ENCODE peak calls at places on chromosomes 6 and 20, in nine cellular contexts. One of them, this sample, is unnamed.

GRCh38 chr20:34175879-34176278 is 63.8 kb upstream of the EIF2S2 start:
- DNase-seq in cardiac muscle cell: no peak
- DNase-seq in OCI-LY7: no peak
- DNase-seq in adrenal gland: no peak
- DNase-seq in ovary: no peak
- DNase-seq in neural progenitor cell: no peak
- DNase-seq in tibial artery: no peak
- DNase-seq in right atrium auricular region: no peak
- DNase-seq in colonic mucosa: no peak
- DNase-seq in this sample: no peak

GRCh38 chr20:8627386-8628030 is 441.4 kb upstream of the PLCB4 start:
- DNase-seq in cardiac muscle cell: peak; percentile 32
- DNase-seq in OCI-LY7: no peak
- DNase-seq in adrenal gland: no peak
- DNase-seq in ovary: no peak
- DNase-seq in neural progenitor cell: no peak
- DNase-seq in tibial artery: no peak
- DNase-seq in right atrium auricular region: no peak
- DNase-seq in colonic mucosa: no peak
- DNase-seq in this sample: no peak

GRCh38 chr6:3510617-3511016 is 53.8 kb upstream of the SLC22A23 start:
- DNase-seq in cardiac muscle cell: no peak
- DNase-seq in OCI-LY7: no peak
- DNase-seq in adrenal gland: no peak
- DNase-seq in ovary: no peak
- DNase-seq in neural progenitor cell: peak; percentile 33
- DNase-seq in tibial artery: no peak
- DNase-seq in right atrium auricular region: no peak
- DNase-seq in colonic mucosa: no peak
- DNase-seq in this sample: no peak

GRCh38 chr6:151675746-151676459 is 131.6 kb upstream of the ESR1 start:
- DNase-seq in cardiac muscle cell: peak; percentile 47
- DNase-seq in OCI-LY7: peak; percentile 64
- DNase-seq in adrenal gland: no peak
- DNase-seq in ovary: no peak
- DNase-seq in neural progenitor cell: peak; percentile 68
- DNase-seq in tibial artery: no peak
- DNase-seq in right atrium auricular region: no peak
- DNase-seq in colonic mucosa: peak; percentile 39
- DNase-seq in this sample: peak; percentile 74

GRCh38 chr6:84093405-84094049 is 60.0 kb downstream of the MRAP2 start:
- DNase-seq in cardiac muscle cell: no peak
- DNase-seq in OCI-LY7: peak; percentile 24
- DNase-seq in adrenal gland: no peak
- DNase-seq in ovary: no peak
- DNase-seq in neural progenitor cell: no peak
- DNase-seq in tibial artery: no peak
- DNase-seq in right atrium auricular region: no peak
- DNase-seq in colonic mucosa: no peak
- DNase-seq in this sample: no peak

GRCh38 chr6:36364669-36365479 is 22.6 kb downstream of the ETV7 start:
- DNase-seq in cardiac muscle cell: peak; percentile 67
- DNase-seq in OCI-LY7: peak; percentile 22
- DNase-seq in adrenal gland: no peak
- DNase-seq in ovary: no peak
- DNase-seq in neural progenitor cell: no peak
- DNase-seq in tibial artery: no peak
- DNase-seq in right atrium auricular region: no peak
- DNase-seq in colonic mucosa: no peak
- DNase-seq in this sample: no peak

GRCh38 chr6:152343735-152344360 is 293.3 kb downstream of the SYNE1 start:
- DNase-seq in cardiac muscle cell: no peak
- DNase-seq in OCI-LY7: no peak
- DNase-seq in adrenal gland: no peak
- DNase-seq in ovary: no peak
- DNase-seq in neural progenitor cell: no peak
- DNase-seq in tibial artery: no peak
- DNase-seq in right atrium auricular region: no peak
- DNase-seq in colonic mucosa: no peak
- DNase-seq in this sample: no peak

GRCh38 chr6:52725133-52725529 is 38.1 kb downstream of the GSTA2 start:
- DNase-seq in cardiac muscle cell: no peak
- DNase-seq in OCI-LY7: no peak
- DNase-seq in adrenal gland: peak; percentile 76
- DNase-seq in ovary: no peak
- DNase-seq in neural progenitor cell: no peak
- DNase-seq in tibial artery: peak; percentile 45
- DNase-seq in right atrium auricular region: no peak
- DNase-seq in colonic mucosa: peak; percentile 29
- DNase-seq in this sample: no peak

GRCh38 chr6:149984778-149985177 is 21.0 kb downstream of the ULBP1 start:
- DNase-seq in cardiac muscle cell: no peak
- DNase-seq in OCI-LY7: no peak
- DNase-seq in adrenal gland: no peak
- DNase-seq in ovary: no peak
- DNase-seq in neural progenitor cell: no peak
- DNase-seq in tibial artery: no peak
- DNase-seq in right atrium auricular region: no peak
- DNase-seq in colonic mucosa: no peak
- DNase-seq in this sample: no peak

GRCh38 chr20:49786671-49787370 is 25.8 kb upstream of the SLC9A8 start:
- DNase-seq in cardiac muscle cell: peak; percentile 23
- DNase-seq in OCI-LY7: peak; percentile 40
- DNase-seq in adrenal gland: no peak
- DNase-seq in ovary: no peak
- DNase-seq in neural progenitor cell: no peak
- DNase-seq in tibial artery: no peak
- DNase-seq in right atrium auricular region: no peak
- DNase-seq in colonic mucosa: no peak
- DNase-seq in this sample: no peak

GRCh38 chr6:23584134-23584763 is 541.8 kb upstream of the NRSN1 start:
- DNase-seq in cardiac muscle cell: peak; percentile 38
- DNase-seq in OCI-LY7: no peak
- DNase-seq in adrenal gland: peak; percentile 16
- DNase-seq in ovary: no peak
- DNase-seq in neural progenitor cell: no peak
- DNase-seq in tibial artery: no peak
- DNase-seq in right atrium auricular region: no peak
- DNase-seq in colonic mucosa: no peak
- DNase-seq in this sample: no peak

GRCh38 chr6:111480988-111481830 is 1.8 kb downstream of the REV3L start:
- DNase-seq in cardiac muscle cell: no peak
- DNase-seq in OCI-LY7: peak; percentile 27
- DNase-seq in adrenal gland: no peak
- DNase-seq in ovary: no peak
- DNase-seq in neural progenitor cell: no peak
- DNase-seq in tibial artery: no peak
- DNase-seq in right atrium auricular region: no peak
- DNase-seq in colonic mucosa: no peak
- DNase-seq in this sample: no peak

GRCh38 chr20:9260027-9260426 is 191.1 kb downstream of the PLCB4 start:
- DNase-seq in cardiac muscle cell: no peak
- DNase-seq in OCI-LY7: no peak
- DNase-seq in adrenal gland: no peak
- DNase-seq in ovary: no peak
- DNase-seq in neural progenitor cell: no peak
- DNase-seq in tibial artery: no peak
- DNase-seq in right atrium auricular region: no peak
- DNase-seq in colonic mucosa: no peak
- DNase-seq in this sample: no peak

DNA sequence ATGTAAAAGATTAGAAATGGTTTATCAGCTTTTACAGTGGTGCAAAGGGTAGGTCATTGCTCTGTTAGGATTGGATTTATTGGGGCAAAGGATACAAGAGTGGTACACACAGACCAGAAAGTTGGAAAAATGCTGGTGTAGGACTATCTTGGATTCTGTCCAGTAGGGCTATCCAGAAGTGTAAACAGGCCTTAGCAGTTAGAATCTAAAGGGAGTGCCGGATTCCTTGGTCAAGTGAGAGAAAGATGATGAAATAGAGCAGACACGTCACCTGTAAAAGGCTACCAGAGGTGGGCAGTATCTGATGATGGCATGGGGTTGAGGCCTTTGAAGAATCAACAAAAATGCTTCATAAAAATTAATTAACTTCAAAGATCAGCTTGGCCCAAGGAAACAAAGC is 975.9 kb downstream of the KIF16B start:
- DNase-seq in cardiac muscle cell: no peak
- DNase-seq in OCI-LY7: no peak
- DNase-seq in adrenal gland: no peak
- DNase-seq in ovary: no peak
- DNase-seq in neural progenitor cell: no peak
- DNase-seq in tibial artery: no peak
- DNase-seq in right atrium auricular region: no peak
- DNase-seq in colonic mucosa: peak; percentile 20
- DNase-seq in this sample: no peak
- H3K4me1 ChIP-seq in cardiac muscle cell: peaks cover 21% of the 10 kb centered on the region
- H3K4me1 ChIP-seq in OCI-LY7: no peaks in the 10 kb centered on the region
- H3K4me1 ChIP-seq in adrenal gland: no peaks in the 10 kb centered on the region
- H3K4me1 ChIP-seq in ovary: no peaks in the 10 kb centered on the region
- H3K4me1 ChIP-seq in neural progenitor cell: no peaks in the 10 kb centered on the region
- H3K4me1 ChIP-seq in tibial artery: no peaks in the 10 kb centered on the region
- H3K4me1 ChIP-seq in right atrium auricular region: no peaks in the 10 kb centered on the region
- H3K4me1 ChIP-seq in colonic mucosa: no peaks in the 10 kb centered on the region
- H3K4me1 ChIP-seq in this sample: no peaks in the 10 kb centered on the region

DNA sequence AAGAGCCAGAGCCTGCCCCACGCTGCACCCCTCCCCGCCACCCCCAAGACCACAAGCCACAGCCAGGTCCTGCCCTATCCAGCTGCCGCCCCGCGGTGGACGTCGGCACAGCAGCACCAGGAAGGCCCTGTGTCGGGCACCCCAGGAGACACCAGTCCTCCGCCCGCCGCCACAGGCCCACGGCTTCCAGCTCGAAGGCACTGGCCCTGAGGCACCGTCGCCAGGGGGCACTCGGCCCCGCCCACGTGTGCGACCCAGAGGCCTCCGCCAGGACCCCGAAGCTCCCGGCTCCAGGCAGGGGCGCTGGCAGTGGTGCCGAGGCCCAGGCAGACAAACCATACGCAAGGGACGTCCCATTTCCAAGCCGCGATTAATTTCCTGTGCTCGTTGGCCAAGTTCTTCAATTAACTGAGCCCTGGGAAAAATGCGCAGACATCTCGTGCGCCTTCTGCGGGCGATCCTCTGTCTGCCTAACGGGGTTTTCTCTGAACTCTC is 19.4 kb downstream of the KCNQ2 start:
- DNase-seq in cardiac muscle cell: peak; percentile 25
- DNase-seq in OCI-LY7: no peak
- DNase-seq in adrenal gland: no peak
- DNase-seq in ovary: no peak
- DNase-seq in neural progenitor cell: no peak
- DNase-seq in tibial artery: no peak
- DNase-seq in right atrium auricular region: no peak
- DNase-seq in colonic mucosa: no peak
- DNase-seq in this sample: no peak
- H3K4me3 ChIP-seq in cardiac muscle cell: no peak overlapping the region
- H3K4me3 ChIP-seq in OCI-LY7: no peak overlapping the region
- H3K4me3 ChIP-seq in adrenal gland: no peak overlapping the region
- H3K4me3 ChIP-seq in ovary: no peak overlapping the region
- H3K4me3 ChIP-seq in neural progenitor cell: no peak overlapping the region
- H3K4me3 ChIP-seq in tibial artery: no peak overlapping the region
- H3K4me3 ChIP-seq in right atrium auricular region: no peak overlapping the region
- H3K4me3 ChIP-seq in colonic mucosa: no peak overlapping the region
- H3K4me3 ChIP-seq in this sample: no peak overlapping the region

GRCh38 chr20:1298166-1298565 is 30.8 kb downstream of the SDCBP2 start:
- DNase-seq in cardiac muscle cell: no peak
- DNase-seq in OCI-LY7: no peak
- DNase-seq in adrenal gland: no peak
- DNase-seq in ovary: no peak
- DNase-seq in neural progenitor cell: no peak
- DNase-seq in tibial artery: no peak
- DNase-seq in right atrium auricular region: no peak
- DNase-seq in colonic mucosa: no peak
- DNase-seq in this sample: no peak

GRCh38 chr20:1298888-1299511 is 29.9 kb downstream of the SDCBP2 start:
- DNase-seq in cardiac muscle cell: no peak
- DNase-seq in OCI-LY7: no peak
- DNase-seq in adrenal gland: no peak
- DNase-seq in ovary: no peak
- DNase-seq in neural progenitor cell: no peak
- DNase-seq in tibial artery: no peak
- DNase-seq in right atrium auricular region: no peak
- DNase-seq in colonic mucosa: no peak
- DNase-seq in this sample: peak; percentile 35

GRCh38 chr20:1301031-1301529 is 27.9 kb downstream of the SDCBP2 start:
- DNase-seq in cardiac muscle cell: peak; percentile 74
- DNase-seq in OCI-LY7: no peak
- DNase-seq in adrenal gland: no peak
- DNase-seq in ovary: no peak
- DNase-seq in neural progenitor cell: peak; percentile 43
- DNase-seq in tibial artery: no peak
- DNase-seq in right atrium auricular region: no peak
- DNase-seq in colonic mucosa: no peak
- DNase-seq in this sample: no peak

GRCh38 chr20:1300083-1300840 is 28.7 kb downstream of the SDCBP2 start:
- DNase-seq in cardiac muscle cell: no peak
- DNase-seq in OCI-LY7: no peak
- DNase-seq in adrenal gland: no peak
- DNase-seq in ovary: no peak
- DNase-seq in neural progenitor cell: no peak
- DNase-seq in tibial artery: no peak
- DNase-seq in right atrium auricular region: no peak
- DNase-seq in colonic mucosa: no peak
- DNase-seq in this sample: no peak

DNA sequence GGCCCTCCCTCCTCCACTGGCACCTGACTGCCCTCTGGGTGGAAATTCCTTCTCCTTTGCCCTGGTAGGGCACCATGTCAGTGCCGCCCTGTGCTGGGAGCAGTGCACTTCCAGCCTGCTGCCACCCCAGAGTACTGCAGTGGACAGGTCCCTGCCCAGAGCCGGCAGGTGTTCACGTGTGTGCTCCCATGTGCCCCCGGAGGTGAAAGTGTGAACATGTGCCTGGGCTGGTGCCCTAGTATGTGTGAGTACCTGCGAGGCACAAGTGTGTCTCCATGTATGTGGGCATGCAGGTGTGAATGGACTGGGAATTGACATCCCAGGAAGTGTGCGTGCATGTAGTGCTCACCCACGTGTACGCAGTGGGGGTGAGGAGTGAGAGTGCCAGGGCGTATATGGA is 29.4 kb downstream of the SDCBP2 start:
- DNase-seq in cardiac muscle cell: no peak
- DNase-seq in OCI-LY7: no peak
- DNase-seq in adrenal gland: no peak
- DNase-seq in ovary: no peak
- DNase-seq in neural progenitor cell: peak; percentile 45
- DNase-seq in tibial artery: no peak
- DNase-seq in right atrium auricular region: no peak
- DNase-seq in colonic mucosa: peak; percentile 34
- DNase-seq in this sample: peak; percentile 61
- TF ChIP-seq CTCF in cardiac muscle cell: peak; percentile 9
- TF ChIP-seq CTCF in OCI-LY7: no peak
- TF ChIP-seq CTCF in adrenal gland: no peak
- TF ChIP-seq CTCF in ovary: no peak
- TF ChIP-seq CTCF in neural progenitor cell: peak; percentile 45
- TF ChIP-seq CTCF in tibial artery: no peak
- TF ChIP-seq CTCF in right atrium auricular region: no peak
- TF ChIP-seq CTCF in colonic mucosa: peak; percentile 22
- TF ChIP-seq CTCF in this sample: no peak

DNA sequence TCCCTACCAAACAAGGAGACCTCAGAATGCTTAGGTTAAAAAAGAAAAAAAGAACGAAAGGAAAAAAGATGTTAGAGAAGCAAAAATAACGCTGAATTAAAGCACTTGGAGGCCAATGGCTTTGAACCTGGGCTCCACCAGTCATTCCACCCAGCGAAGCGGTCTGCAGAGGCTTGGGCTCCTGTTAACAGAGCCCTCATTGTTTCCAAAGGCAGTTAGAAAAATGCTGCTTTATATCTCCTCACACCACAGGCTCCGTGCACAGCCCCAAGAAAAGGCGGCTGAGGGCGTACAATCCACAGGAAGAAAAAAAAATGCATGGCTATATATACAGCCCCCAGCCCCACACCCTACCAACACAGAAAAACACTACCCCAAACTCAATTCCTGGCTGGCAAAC is 255.9 kb downstream of the FOXC1 start:
- DNase-seq in cardiac muscle cell: no peak
- DNase-seq in OCI-LY7: no peak
- DNase-seq in adrenal gland: no peak
- DNase-seq in ovary: no peak
- DNase-seq in neural progenitor cell: no peak
- DNase-seq in tibial artery: no peak
- DNase-seq in right atrium auricular region: no peak
- DNase-seq in colonic mucosa: no peak
- DNase-seq in this sample: no peak
- H3K4me1 ChIP-seq in cardiac muscle cell: peaks cover 44% of the 10 kb centered on the region
- H3K4me1 ChIP-seq in OCI-LY7: peaks cover 23% of the 10 kb centered on the region
- H3K4me1 ChIP-seq in adrenal gland: no peaks in the 10 kb centered on the region
- H3K4me1 ChIP-seq in ovary: peaks cover 2% of the 10 kb centered on the region
- H3K4me1 ChIP-seq in neural progenitor cell: peaks cover 17% of the 10 kb centered on the region
- H3K4me1 ChIP-seq in tibial artery: peaks cover 28% of the 10 kb centered on the region
- H3K4me1 ChIP-seq in right atrium auricular region: no peaks in the 10 kb centered on the region
- H3K4me1 ChIP-seq in colonic mucosa: no peaks in the 10 kb centered on the region
- H3K4me1 ChIP-seq in this sample: no peaks in the 10 kb centered on the region

This sample was measured in upper lobe of right lung.